ENCODE peak calls at places on chromosomes 16 and 17, in ten cellular contexts. E is breast epithelium; L is G401; T is activated effector memory CD4-positive, alpha-beta T cell treated with anti-CD3 and anti-CD28 coated beads, Interleukin-2, amount 50 U/mL, for 16 hours; N is dermis blood vessel endothelial cell; K is posterior cingulate gyrus; R is CD8-positive, alpha-beta memory T cell; U is activated CD4-positive, alpha-beta T cell treated with anti-CD3 and anti-CD28 coated beads, Interleukin-2, amount 10 ng/mL, durations not matched to agents 24 days and 14 days; B is C1 segment of cervical spinal cord; F is transverse colon. C is an unnamed sample.

GRCh38 chr17:51435641-51436091 is 175.3 kb downstream of the UTP18 start:
- DNase-seq in N (peak), L (peak), R (no peak), B (no peak), K (peak), U (peak), F (peak), T (peak), E (peak), C (no peak)

GRCh38 chr17:39872700-39873099 is 4.7 kb downstream of the ZPBP2 start:
- DNase-seq in R (no peak), E (no peak), F (no peak), B (no peak), L (no peak), K (no peak), U (no peak), T (no peak), N (peak), C (peak)

GRCh38 chr16:65781363-65781762 is 585.1 kb upstream of the CDH5 start:
- DNase-seq in E (no peak), T (no peak), F (no peak), R (no peak), N (no peak), L (no peak), U (no peak), B (no peak), K (no peak), C (no peak)

GRCh38 chr17:57357830-57358426 is 101.6 kb downstream of the MSI2 start:
- DNase-seq in T (no peak), N (no peak), F (peak), B (no peak), U (no peak), L (no peak), R (peak), E (no peak), K (no peak), C (peak)

GRCh38 chr17:21042434-21043295 is at the start of gene USP22:
- DNase-seq in R (no peak), T (no peak), K (no peak), F (no peak), N (no peak), U (no peak), L (no peak), B (peak), E (no peak), C (no peak)

GRCh38 chr16:85205747-85206471 is 93.6 kb upstream of the CIBAR2 start:
- DNase-seq in K (no peak), L (no peak), N (peak), T (no peak), E (no peak), B (no peak), U (no peak), R (no peak), F (no peak), C (no peak)

GRCh38 chr16:11797957-11798299 is 870 bp upstream of the ZC3H7A start:
- DNase-seq in R (no peak), B (no peak), E (no peak), L (peak), F (no peak), K (no peak), U (peak), N (peak), T (peak), C (no peak)

GRCh38 chr16:85735225-85735722 is 15.6 kb downstream of the C16orf74 start:
- DNase-seq in E (no peak), K (no peak), N (no peak), U (peak), T (peak), L (no peak), B (no peak), R (peak), F (peak), C (no peak)

GRCh38 chr17:19723967-19724366 is 7.6 kb upstream of the SLC47A2 start:
- DNase-seq in L (no peak), T (no peak), K (peak), F (no peak), N (no peak), E (no peak), R (no peak), B (no peak), U (no peak), C (peak)

GRCh38 chr17:61492759-61493526 is 40.7 kb downstream of the TBX4 start:
- DNase-seq in E (no peak), L (no peak), T (no peak), B (no peak), N (no peak), F (no peak), K (no peak), U (no peak), R (no peak), C (no peak)

GRCh38 chr16:49472598-49472997 is 99.0 kb downstream of the C16orf78 start:
- DNase-seq in T (peak), K (no peak), B (no peak), N (no peak), R (no peak), L (no peak), E (no peak), F (peak), U (no peak), C (no peak)

GRCh38 chr16:54288592-54289241 is 2.1 kb upstream of the IRX3 start:
- DNase-seq in E (no peak), R (no peak), F (no peak), N (no peak), K (no peak), T (no peak), L (no peak), U (no peak), B (no peak), C (no peak)

GRCh38 chr16:26058326-26058725 is 366.6 kb downstream of the HS3ST4 start:
- DNase-seq in E (no peak), F (no peak), N (no peak), U (no peak), K (no peak), L (no peak), B (no peak), T (no peak), R (no peak), C (no peak)

GRCh38 chr17:62819511-62820221 is 11.6 kb upstream of the MARCHF10 start:
- DNase-seq in T (no peak), F (peak), L (no peak), K (no peak), U (no peak), R (no peak), B (no peak), E (peak), N (peak), C (peak)

GRCh38 chr16:69706256-69706974 is 19.9 kb downstream of the NQO1 start:
- DNase-seq in N (no peak), U (no peak), K (no peak), T (no peak), F (no peak), E (no peak), B (no peak), R (no peak), L (no peak), C (no peak)

GRCh38 chr17:32910769-32911168 is 17.2 kb upstream of the TMEM98 start:
- DNase-seq in F (peak), L (no peak), U (no peak), T (no peak), R (no peak), K (no peak), B (no peak), E (no peak), N (no peak), C (no peak)

GRCh38 chr17:39225974-39226683 is 384 bp upstream of the STAC2 start:
- DNase-seq in F (peak), R (peak), K (peak), U (peak), L (peak), E (peak), N (peak), T (peak), B (no peak), C (no peak)

GRCh38 chr16:57945740-57946138 is 25.2 kb downstream of the CNGB1 start:
- DNase-seq in E (no peak), N (no peak), L (no peak), U (no peak), F (no peak), K (no peak), B (no peak), T (no peak), R (no peak), C (no peak)

GRCh38 chr16:24681793-24682192 is 47.7 kb upstream of the TNRC6A start:
- DNase-seq in L (no peak), E (no peak), R (no peak), F (no peak), B (no peak), T (no peak), K (no peak), U (no peak), N (no peak), C (no peak)

GRCh38 chr17:20074489-20074888 is 65.3 kb downstream of the SPECC1 start:
- DNase-seq in E (no peak), U (no peak), L (no peak), R (no peak), N (no peak), B (no peak), T (no peak), K (no peak), F (no peak), C (no peak)

GRCh38 chr17:8859029-8859803 is 8.3 kb downstream of the PIK3R6 start:
- DNase-seq in U (peak), R (no peak), T (peak), F (no peak), L (no peak), B (peak), K (peak), E (no peak), N (no peak), C (no peak)

GRCh38 chr16:87834668-87835473 is 34.4 kb downstream of the SLC7A5 start:
- DNase-seq in B (no peak), F (no peak), R (no peak), L (peak), U (no peak), T (no peak), E (no peak), K (no peak), N (peak), C (no peak)

GRCh38 chr17:51006601-51007000 is 114.1 kb downstream of the SPAG9 start:
- DNase-seq in E (no peak), L (no peak), N (no peak), T (no peak), B (no peak), R (no peak), U (no peak), K (no peak), F (no peak), C (no peak)

GRCh38 chr16:2198283-2198682 is 1.9 kb upstream of the CASKIN1 start:
- DNase-seq in R (no peak), F (no peak), L (no peak), E (no peak), N (no peak), U (no peak), T (no peak), K (no peak), B (no peak), C (no peak)

GRCh38 chr17:45319239-45319703 is 2.5 kb upstream of the MAP3K14 start:
- DNase-seq in U (no peak), F (no peak), L (peak), R (no peak), N (no peak), K (peak), B (no peak), E (no peak), T (no peak), C (peak)

GRCh38 chr17:42520540-42520951 is 15.5 kb upstream of the NAGLU start:
- DNase-seq in U (peak), E (no peak), R (peak), T (no peak), F (no peak), B (no peak), L (no peak), N (no peak), K (no peak), C (no peak)

GRCh38 chr16:56108724-56109123 is 82.6 kb upstream of the GNAO1 start:
- DNase-seq in N (no peak), L (no peak), U (peak), R (no peak), E (no peak), B (no peak), T (no peak), F (no peak), K (no peak), C (no peak)

GRCh38 chr16:53166099-53166498 is 111.3 kb downstream of the CHD9 start:
- DNase-seq in N (no peak), F (no peak), E (no peak), T (no peak), L (no peak), R (no peak), B (no peak), U (no peak), K (no peak), C (no peak)

GRCh38 chr17:49437696-49438438 is 23.2 kb upstream of the PHB1 start:
- DNase-seq in U (no peak), L (no peak), B (no peak), F (no peak), E (peak), N (no peak), K (no peak), T (peak), R (no peak), C (no peak)

GRCh38 chr17:70848785-70849184 is 679.5 kb downstream of the KCNJ2 start:
- DNase-seq in U (no peak), L (no peak), T (no peak), N (no peak), E (no peak), K (no peak), B (no peak), R (no peak), F (no peak), C (no peak)

GRCh38 chr16:68040506-68041288 is 17.6 kb downstream of the DUS2 start:
- DNase-seq in E (peak), L (peak), F (peak), K (peak), R (peak), N (peak), B (peak), U (peak), T (peak), C (peak)

GRCh38 chr17:31424944-31425582 is 33.6 kb downstream of the RAB11FIP4 start:
- DNase-seq in L (peak), K (peak), R (no peak), U (no peak), N (no peak), F (no peak), T (peak), B (no peak), E (no peak), C (no peak)

C was measured in T47D.